ENCODE peak calls at places on chromosomes 1 and 21, in four cellular contexts. X is astrocyte, L is pancreas, R is Panc1. I is an unnamed sample. For H3K9me3 and H3K4me1, the result is how much of the 10 kb centered on the place peaks cover.

GRCh38 chr1:15033264-15033663 is 120.3 kb upstream of the TMEM51 start:
- DNase-seq in R (no peak), L (no peak), X (peak), I (peak)

GRCh38 chr1:53681647-53682368 is 57.2 kb downstream of the GLIS1 start:
- DNase-seq in X (no peak), R (no peak), L (peak), I (peak)

GRCh38 chr1:159943908-159944622 is 1.3 kb downstream of the IGSF9 start:
- DNase-seq in L (no peak), X (no peak), R (no peak), I (no peak)

GRCh38 chr1:29684141-29684540 is 447.8 kb downstream of the PTPRU start:
- DNase-seq in X (no peak), L (no peak), R (no peak), I (no peak)

GRCh38 chr1:15684468-15685283 is 556 bp downstream of the PLEKHM2 start:
- DNase-seq in L (peak), R (no peak), X (no peak), I (peak)

GRCh38 chr1:222914861-222915632 is 100.2 kb downstream of the DISP1 start:
- DNase-seq in L (no peak), X (peak), R (no peak), I (no peak)

GRCh38 chr1:183633676-183634343 is 1.8 kb downstream of the ARPC5 start:
- DNase-seq in L (no peak), X (peak), R (peak), I (peak)

GRCh38 chr1:154328318-154329151 is 3.2 kb downstream of the ATP8B2 start:
- DNase-seq in X (peak), L (peak), R (no peak), I (no peak)

GRCh38 chr1:5099558-5099957 is 445.1 kb downstream of the AJAP1 start:
- DNase-seq in L (no peak), X (no peak), R (no peak), I (no peak)

GRCh38 chr1:7899741-7900140 is 40.9 kb downstream of the TNFRSF9 start:
- DNase-seq in L (no peak), R (no peak), X (peak), I (no peak)

GRCh38 chr1:235015291-235015990 is 113.2 kb downstream of the TOMM20 start:
- DNase-seq in L (no peak), X (no peak), R (no peak), I (no peak)

GRCh38 chr1:115976062-115976899 is at the start of gene SLC22A15:
- DNase-seq in X (peak), L (peak), R (no peak), I (peak)

GRCh38 chr1:227728892-227729143 is 6.3 kb downstream of the JMJD4 start:
- DNase-seq in R (no peak), L (no peak), X (no peak), I (no peak)

GRCh38 chr1:47585141-47585902 is 147.5 kb downstream of the FOXD2 start:
- DNase-seq in X (no peak), L (no peak), R (no peak), I (no peak)

GRCh38 chr1:10614377-10615225 is 139.9 kb downstream of the PEX14 start:
- DNase-seq in X (no peak), R (no peak), L (peak), I (no peak)

GRCh38 chr1:177032434-177032833 is 132.1 kb downstream of the ASTN1 start:
- DNase-seq in L (no peak), R (no peak), X (no peak), I (no peak)

GRCh38 chr21:45383111-45383614 is 21.8 kb upstream of the COL18A1 start:
- DNase-seq in L (peak), R (no peak), X (no peak), I (no peak)

GRCh38 chr1:196777603-196778002 is 3.0 kb downstream of the CFHR3 start:
- DNase-seq in R (no peak), L (no peak), X (no peak), I (no peak)

GRCh38 chr1:180229483-180230415 is at the start of gene LHX4:
- DNase-seq in L (peak), X (no peak), R (no peak), I (peak)

GRCh38 chr21:45496968-45497845 is 45.0 kb downstream of the SLC19A1 start:
- DNase-seq in R (no peak), L (peak), X (no peak), I (no peak)

GRCh38 chr1:89719502-89720306 is 86.8 kb downstream of the LRRC8C start:
- DNase-seq in R (no peak), X (peak), L (no peak), I (peak)

GRCh38 chr1:212313616-212314015 is 28.4 kb downstream of the PPP2R5A start:
- DNase-seq in R (no peak), X (peak), L (no peak), I (no peak)

GRCh38 chr1:178551307-178551706 is 38.4 kb downstream of the TEX35 start:
- DNase-seq in L (no peak), X (no peak), R (no peak), I (no peak)

GRCh38 chr1:60963167-60963909 is 119.0 kb upstream of the NFIA start:
- DNase-seq in L (no peak), X (no peak), R (no peak), I (no peak)

GRCh38 chr21:35352066-35352770 is 303.1 kb upstream of the RUNX1 start:
- DNase-seq in X (peak), L (no peak), R (no peak), I (no peak)

GRCh38 chr1:32332290-32333079 is 3.5 kb downstream of the MARCKSL1 start:
- DNase-seq in R (no peak), X (no peak), L (no peak), I (no peak)

GRCh38 chr1:32334864-32335618 is 992 bp downstream of the MARCKSL1 start:
- DNase-seq in R (no peak), X (no peak), L (peak), I (no peak)

GRCh38 chr1:32331549-32331948 is 4.5 kb downstream of the MARCKSL1 start:
- DNase-seq in X (no peak), R (no peak), L (no peak), I (no peak)

GRCh38 chr1:32334274-32334861 is 1.7 kb downstream of the MARCKSL1 start:
- DNase-seq in R (no peak), X (no peak), L (no peak), I (peak)

GRCh38 chr1:32333251-32333963 is 2.6 kb downstream of the MARCKSL1 start:
- DNase-seq in R (no peak), L (no peak), X (no peak), I (no peak)
- H3K4me3 ChIP-seq in R (no peak), L (no peak), X (no peak), I (no peak)

GRCh38 chr21:17915976-17916375 is 96.8 kb upstream of the C21orf91 start:
- DNase-seq in L (no peak), X (no peak), R (no peak), I (no peak)
- H3K9me3 ChIP-seq in L (under half), X (under half), R (under half), I (under half)

GRCh38 chr1:231376875-231377549 is 38.9 kb downstream of the SPRTN start:
- DNase-seq in R (no peak), X (no peak), L (no peak), I (no peak)

GRCh38 chr1:231376101-231376500 is 38.0 kb downstream of the SPRTN start:
- DNase-seq in R (no peak), L (no peak), X (no peak), I (no peak)

GRCh38 chr1:231374394-231374793 is 36.3 kb downstream of the SPRTN start:
- DNase-seq in X (no peak), R (no peak), L (no peak), I (no peak)

GRCh38 chr1:231369282-231369681 is 31.2 kb downstream of the SPRTN start:
- DNase-seq in R (no peak), L (no peak), X (no peak), I (no peak)

GRCh38 chr1:231372501-231372900 is 34.4 kb downstream of the SPRTN start:
- DNase-seq in X (no peak), R (no peak), L (no peak), I (no peak)
- H3K4me1 ChIP-seq in X (under half), R (under half), L (under half), I (under half)

DNA sequence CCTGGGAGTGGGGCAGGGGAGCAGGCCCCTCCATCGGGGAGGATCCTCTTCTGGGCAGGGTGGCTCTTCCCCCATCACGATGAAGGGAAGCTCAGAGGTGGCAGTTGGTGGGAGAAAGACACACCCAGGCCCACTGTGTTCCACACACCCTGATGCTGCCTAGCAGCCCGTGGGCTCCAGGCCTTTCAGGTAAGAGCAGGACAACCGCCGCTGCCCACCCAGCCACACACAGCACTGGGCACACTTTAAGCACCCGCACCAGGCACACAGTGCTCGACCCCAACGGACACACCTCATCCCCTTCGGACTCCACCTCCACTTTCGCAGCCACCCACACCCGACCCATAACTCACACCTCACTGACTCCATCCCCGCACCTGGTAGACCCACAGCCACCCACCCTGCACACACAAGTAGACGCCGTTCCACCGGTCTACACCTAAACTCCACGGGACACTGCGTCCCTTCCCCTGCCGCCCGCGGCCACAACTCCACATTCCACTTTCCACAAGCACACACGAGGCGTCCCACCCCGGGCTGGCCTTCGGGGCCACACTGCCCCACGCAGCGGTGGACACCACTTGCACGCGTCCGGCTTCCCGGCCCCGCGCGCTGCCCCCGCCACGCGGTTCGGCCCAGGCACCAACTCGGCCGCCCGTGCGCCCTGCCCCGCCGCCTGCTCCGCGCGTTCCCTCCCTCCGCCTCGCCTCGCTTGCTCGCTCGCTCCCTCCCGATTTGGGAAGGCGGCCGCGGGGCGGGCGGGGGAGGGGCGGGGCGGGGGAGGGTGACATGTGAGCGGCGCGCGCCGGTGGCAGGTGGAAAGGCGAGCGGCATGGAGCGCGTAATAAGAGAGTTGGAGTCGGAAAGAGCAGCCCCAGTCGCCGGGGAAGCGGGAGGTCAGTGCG is at the start of gene KCNQ4:
- DNase-seq in X (no peak), L (peak), R (no peak), I (peak)
- H3K4me3 ChIP-seq in X (peak), L (peak), R (peak), I (peak)

DNA sequence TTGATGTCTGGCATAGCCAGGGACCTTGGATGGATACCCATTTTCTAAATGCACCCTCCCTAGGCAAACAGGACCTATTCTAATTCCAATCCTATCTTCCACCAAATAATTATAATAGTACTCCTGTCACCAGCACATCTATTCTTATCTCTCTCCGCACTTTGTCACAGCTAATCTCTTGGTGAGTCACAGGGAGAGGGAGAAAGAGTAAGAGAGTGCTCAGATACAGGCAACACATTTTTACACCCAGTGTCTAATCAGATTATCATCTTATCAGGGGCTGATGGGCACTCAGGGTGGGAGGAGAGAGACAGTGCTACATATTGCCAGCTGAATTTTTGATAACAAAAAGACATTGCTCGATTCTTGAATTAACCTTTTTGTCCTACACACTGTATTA is 275.0 kb upstream of the BEND5 start:
- DNase-seq in R (no peak), X (peak), L (no peak), I (no peak)
- H3K9me3 ChIP-seq in R (under half), X (under half), L (under half), I (under half)